ENCODE peak calls at places on chromosomes 5 and 9, in nine cellular contexts. L is stimulated activated CD4-positive, alpha-beta T cell treated with anti-CD3 and anti-CD28 coated beads, TNF-alpha, amount 100 ng/mL, for 24 hours; E is aorta; K is stromal cell of bone marrow; A is chondrocyte; S is erythroblast; M is colonic mucosa; O is activated CD8-positive, alpha-beta memory T cell treated with anti-CD3 and anti-CD28 coated beads for 24 hours; Y is ACHN. V is an unnamed sample.

GRCh38 chr9:121725008-121725795 is 73.8 kb downstream of the DAB2IP start:
- DNase-seq in L (no peak), E (peak), K (peak), A (no peak), S (no peak), M (peak), O (no peak), Y (no peak), V (no peak)

GRCh38 chr5:58107704-58108103 is 352.2 kb downstream of the PLK2 start:
- DNase-seq in L (no peak), E (no peak), K (peak), A (no peak), S (no peak), M (no peak), O (no peak), Y (no peak), V (no peak)

GRCh38 chr5:76190356-76190755 is 107.2 kb downstream of the SV2C start:
- DNase-seq in L (no peak), E (no peak), K (no peak), A (no peak), S (no peak), M (no peak), O (no peak), Y (no peak), V (no peak)

GRCh38 chr5:83313431-83313830 is 158.1 kb upstream of the VCAN start:
- DNase-seq in L (no peak), E (no peak), K (no peak), A (no peak), S (no peak), M (no peak), O (no peak), Y (no peak), V (no peak)

GRCh38 chr5:179146277-179146676 is 86.1 kb downstream of the ZNF354C start:
- DNase-seq in L (peak), E (peak), K (no peak), A (peak), S (no peak), M (no peak), O (peak), Y (no peak), V (peak)

GRCh38 chr5:54581831-54582548 is 64.4 kb downstream of the SNX18 start:
- DNase-seq in L (no peak), E (no peak), K (peak), A (no peak), S (no peak), M (no peak), O (no peak), Y (no peak), V (no peak)

GRCh38 chr9:33381231-33381791 is 21.1 kb downstream of the AQP7 start:
- DNase-seq in L (no peak), E (no peak), K (no peak), A (peak), S (no peak), M (no peak), O (no peak), Y (no peak), V (no peak)

GRCh38 chr5:35762368-35762767 is 94.3 kb upstream of the IL7R start:
- DNase-seq in L (no peak), E (no peak), K (no peak), A (no peak), S (no peak), M (no peak), O (no peak), Y (no peak), V (no peak)